ENCODE peak calls at places on chromosomes 4 and X, in five cellular contexts. H, K, T, I and J are unnamed samples. For H3K4me1, the result is how much of the 10 kb centered on the place peaks cover.

GRCh38 chr4:11471613-11472012 is 42.9 kb upstream of the HS3ST1 start:
- DNase-seq in H (no peak), K (no peak), T (no peak), I (no peak), J (no peak)

GRCh38 chr4:84070293-84070692 is 428.8 kb downstream of the NKX6-1 start:
- DNase-seq in H (no peak), K (peak), T (no peak), I (no peak), J (no peak)

GRCh38 chr4:41525129-41525528 is 12.8 kb upstream of the LIMCH1 start:
- DNase-seq in H (no peak), K (peak), T (no peak), I (no peak), J (no peak)

GRCh38 chr4:25861422-25861926 is 1.3 kb downstream of the SEL1L3 start:
- DNase-seq in H (no peak), K (no peak), T (no peak), I (no peak), J (no peak)

GRCh38 chrX:76127341-76127740 is 45.5 kb upstream of the PBDC1 start:
- DNase-seq in H (no peak), K (no peak), T (no peak), I (no peak), J (no peak)

GRCh38 chr4:634599-634985 is 9.2 kb downstream of the PDE6B start:
- DNase-seq in H (peak), K (no peak), T (no peak), I (no peak), J (no peak)

GRCh38 chr4:174423257-174423944 is 98.9 kb downstream of the HPGD start:
- DNase-seq in H (no peak), K (no peak), T (peak), I (peak), J (no peak)

GRCh38 chrX:154368630-154369452 is 5.6 kb downstream of the FLNA start:
- DNase-seq in H (peak), K (peak), T (peak), I (no peak), J (peak)

GRCh38 chrX:141175786-141176185 is 1.1 kb downstream of the LDOC1 start:
- DNase-seq in H (no peak), K (no peak), T (no peak), I (no peak), J (no peak)

GRCh38 chr4:124768596-124768995 is 56.1 kb upstream of the ANKRD50 start:
- DNase-seq in H (no peak), K (no peak), T (no peak), I (no peak), J (no peak)

GRCh38 chr4:69057620-69058409 is 38.5 kb upstream of the UGT2B7 start:
- DNase-seq in H (no peak), K (peak), T (no peak), I (no peak), J (no peak)

GRCh38 chrX:10165580-10166247 is 8.9 kb downstream of the CLCN4 start:
- DNase-seq in H (no peak), K (no peak), T (no peak), I (no peak), J (no peak)

GRCh38 chr4:47570816-47571215 is 85.7 kb downstream of the ATP10D start:
- DNase-seq in H (no peak), K (no peak), T (no peak), I (no peak), J (no peak)

GRCh38 chr4:72218953-72219352 is 187.2 kb downstream of the NPFFR2 start:
- DNase-seq in H (no peak), K (no peak), T (no peak), I (no peak), J (no peak)

GRCh38 chr4:26132858-26133257 is 188.0 kb upstream of the RBPJ start:
- DNase-seq in H (no peak), K (no peak), T (no peak), I (no peak), J (no peak)

GRCh38 chr4:74335341-74336019 is 27.2 kb downstream of the EPGN start:
- DNase-seq in H (no peak), K (no peak), T (no peak), I (no peak), J (no peak)

GRCh38 chr4:793941-794621 is 31.8 kb downstream of the CPLX1 start:
- DNase-seq in H (peak), K (no peak), T (no peak), I (no peak), J (no peak)

GRCh38 chrX:69163936-69164741 is 1.1 kb downstream of the PJA1 start:
- DNase-seq in H (peak), K (no peak), T (peak), I (peak), J (peak)

DNA sequence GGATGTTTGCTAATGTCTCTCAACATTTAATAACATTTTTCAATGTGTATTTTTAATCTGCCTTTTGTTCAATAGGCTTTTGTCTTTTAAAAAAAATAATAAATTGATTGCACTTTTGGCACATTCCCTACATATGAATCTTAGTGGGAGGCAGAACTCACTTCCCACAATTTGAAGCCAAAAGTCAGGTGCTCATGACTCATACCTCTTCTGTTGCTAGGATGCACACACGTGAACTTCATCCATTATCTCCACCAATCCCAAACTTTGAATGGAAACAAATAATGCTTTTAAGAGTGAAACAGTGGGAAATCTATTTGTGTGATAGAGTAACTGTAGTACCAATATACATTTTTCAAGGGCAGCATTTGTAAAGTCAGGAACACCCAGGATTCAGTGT is 260.5 kb downstream of the IQCM start:
- DNase-seq in H (no peak), K (no peak), T (no peak), I (no peak), J (no peak)
- H3K27ac ChIP-seq in H (no peak), K (no peak), T (no peak), I (no peak), J (no peak)

GRCh38 chr4:107988763-107989035 is 990 bp upstream of the HADH start:
- DNase-seq in H (no peak), K (no peak), T (no peak), I (no peak), J (no peak)
- H3K4me1 ChIP-seq in H (under half), K (under half), T (under half), I (under half), J (under half)

DNA sequence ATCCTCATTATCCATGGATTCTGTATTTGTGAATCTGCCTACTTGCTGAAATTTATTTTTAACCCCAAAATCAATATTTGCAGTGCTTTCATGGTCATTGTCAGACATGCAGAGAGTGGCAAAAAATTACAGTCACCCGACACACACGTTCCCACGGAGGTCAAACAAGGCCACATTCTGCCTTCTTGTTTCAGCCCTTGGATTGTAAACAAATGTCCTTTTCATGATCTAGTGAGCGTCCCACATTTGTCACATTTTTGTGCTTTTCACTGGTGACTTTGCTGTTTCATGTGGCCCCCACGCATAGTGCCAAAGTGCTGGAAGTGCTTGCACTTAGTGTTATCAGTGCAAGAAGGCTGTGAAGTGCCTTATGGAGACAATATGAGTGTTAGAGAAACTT is 45.0 kb downstream of the SOD3 start:
- DNase-seq in H (no peak), K (no peak), T (no peak), I (no peak), J (no peak)
- H3K27ac ChIP-seq in H (no peak), K (no peak), T (no peak), I (no peak), J (no peak)

GRCh38 chr4:113907559-113907958 is 71.9 kb downstream of the ARSJ start:
- DNase-seq in H (no peak), K (no peak), T (no peak), I (no peak), J (no peak)

GRCh38 chr4:113899260-113900177 is 79.9 kb downstream of the ARSJ start:
- DNase-seq in H (no peak), K (no peak), T (no peak), I (no peak), J (no peak)

GRCh38 chr4:113905301-113905700 is 74.1 kb downstream of the ARSJ start:
- DNase-seq in H (no peak), K (no peak), T (no peak), I (no peak), J (no peak)

DNA sequence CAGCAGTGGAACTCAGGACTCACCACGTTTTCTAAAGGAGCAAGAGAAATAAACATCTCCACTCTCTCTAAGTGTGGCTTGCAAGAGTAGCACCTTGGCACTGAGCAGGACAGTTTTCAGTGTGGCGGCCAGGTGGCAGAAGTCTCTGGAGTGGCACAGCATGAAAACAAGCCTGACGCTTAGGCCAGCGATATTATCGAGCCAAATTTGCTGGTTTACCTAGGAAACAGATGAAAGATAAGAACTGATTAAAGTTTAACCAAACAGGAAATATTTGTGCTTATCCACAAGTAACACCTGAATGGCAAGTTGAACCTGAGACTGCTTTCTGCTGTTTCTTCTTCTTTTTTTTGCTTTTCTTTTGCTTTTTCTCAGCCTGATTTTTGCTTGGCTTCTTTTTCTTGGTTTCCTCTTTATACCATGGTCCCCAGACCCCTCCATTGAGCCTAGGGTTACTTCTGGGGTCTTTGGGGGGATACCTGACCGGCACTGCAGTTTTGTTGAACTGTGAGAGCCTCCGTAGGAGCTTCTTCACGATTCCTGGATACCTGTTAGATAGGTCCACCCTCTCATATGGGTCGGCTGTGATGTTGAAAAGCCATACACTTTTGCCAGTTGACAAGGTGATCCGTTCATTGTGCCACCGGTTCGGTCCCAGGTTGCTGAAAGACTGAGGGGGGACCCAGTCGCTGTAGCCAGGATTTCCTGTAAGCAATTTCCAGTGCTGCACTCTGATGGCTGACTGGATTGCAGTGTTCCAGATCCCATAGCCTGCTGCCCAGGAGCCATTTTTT is 77.3 kb downstream of the ARSJ start:
- DNase-seq in H (peak), K (no peak), T (no peak), I (peak), J (no peak)
- H3K4me1 ChIP-seq in H (under half), K (under half), T (under half), I (under half), J (under half)

GRCh38 chrX:32533848-32534247 is 677.5 kb downstream of the DMD start:
- DNase-seq in H (no peak), K (no peak), T (no peak), I (no peak), J (no peak)
- H3K27ac ChIP-seq in H (no peak), K (no peak), T (no peak), I (no peak), J (no peak)